ENCODE peak calls at places on chromosomes 12 and 14, in ten cellular contexts. R is HCT116, V is uterus, D is heart left ventricle, N is thyroid gland, Y is ovary, P is transverse colon, O is Peyer's patch, L is lower leg skin, J is tibial nerve. M is an unnamed sample.

GRCh38 chr12:17577405-17577804 is 512.6 kb downstream of the RERGL start:
- DNase-seq in R (no peak), V (no peak), D (no peak), N (no peak), Y (no peak), P (no peak), O (no peak), L (no peak), J (no peak), M (no peak)

GRCh38 chr12:89129471-89129870 is 222.8 kb downstream of the DUSP6 start:
- DNase-seq in R (no peak), V (no peak), D (no peak), N (no peak), Y (no peak), P (no peak), O (no peak), L (no peak), J (no peak), M (no peak)

GRCh38 chr12:49990269-49990668 is 17.5 kb downstream of the AQP6 start:
- DNase-seq in R (no peak), V (no peak), D (no peak), N (no peak), Y (no peak), P (no peak), O (no peak), L (no peak), J (no peak), M (no peak)

GRCh38 chr12:1195513-1195912 is 204.5 kb downstream of the ERC1 start:
- DNase-seq in R (no peak), V (no peak), D (no peak), N (no peak), Y (no peak), P (no peak), O (no peak), L (no peak), J (no peak), M (no peak)

GRCh38 chr14:104461676-104462443 is 117.7 kb upstream of the C14orf180 start:
- DNase-seq in R (no peak), V (no peak), D (no peak), N (no peak), Y (peak; percentile 47), P (no peak), O (no peak), L (no peak), J (no peak), M (no peak)

GRCh38 chr12:100213016-100213891 is 12.6 kb downstream of the ACTR6 start:
- DNase-seq in R (no peak), V (no peak), D (no peak), N (no peak), Y (no peak), P (no peak), O (no peak), L (no peak), J (no peak), M (no peak)

GRCh38 chr14:85459361-85459760 is 70.6 kb upstream of the FLRT2 start:
- DNase-seq in R (no peak), V (no peak), D (no peak), N (no peak), Y (no peak), P (no peak), O (no peak), L (no peak), J (no peak), M (no peak)

GRCh38 chr14:64990291-64990690 is 3.6 kb downstream of the FNTB start:
- DNase-seq in R (no peak), V (no peak), D (no peak), N (no peak), Y (no peak), P (no peak), O (no peak), L (no peak), J (no peak), M (no peak)

GRCh38 chr12:119804011-119804641 is 73.0 kb downstream of the CIT start:
- DNase-seq in R (peak; percentile 33), V (no peak), D (peak; percentile 64), N (peak; percentile 55), Y (peak; percentile 33), P (no peak), O (no peak), L (peak; percentile 33), J (no peak), M (peak; percentile 57)

DNA sequence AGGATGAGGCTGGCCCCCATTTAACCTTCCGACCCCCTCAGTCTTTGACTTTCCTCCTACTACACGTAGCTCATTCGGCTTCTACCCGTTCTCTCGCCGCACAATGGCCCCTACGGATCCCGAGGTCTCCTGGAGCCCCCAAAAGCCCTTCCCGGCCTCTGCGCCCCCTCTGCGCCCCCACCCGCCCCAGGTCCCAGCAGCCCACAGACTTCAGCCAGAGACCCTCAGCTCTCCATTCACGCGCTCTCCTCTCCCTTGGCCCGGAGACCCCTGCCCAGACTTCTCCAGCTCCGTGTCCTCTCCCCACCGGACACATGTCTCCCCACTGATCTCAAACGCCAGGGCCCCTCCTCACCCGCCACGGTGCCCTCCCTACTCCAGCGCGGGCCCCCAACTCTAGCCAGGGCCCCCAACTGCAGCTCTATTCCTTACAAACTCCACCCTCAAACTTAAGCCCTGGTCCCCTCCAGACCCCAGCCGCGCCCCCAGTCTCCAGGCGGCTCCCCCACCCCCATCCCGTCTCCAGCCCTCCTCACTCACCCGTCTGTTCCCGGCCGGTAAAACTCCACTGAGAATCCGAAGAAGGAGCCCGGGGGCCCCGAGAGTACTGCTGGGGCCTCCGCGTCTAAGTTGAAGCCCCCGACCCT is 502 bp downstream of the ITGA5 start:
- DNase-seq in R (no peak), V (no peak), D (no peak), N (no peak), Y (peak; percentile 46), P (no peak), O (no peak), L (no peak), J (no peak), M (no peak)
- TF ChIP-seq CTCF in R (no peak), V (no peak), D (no peak), N (no peak), Y (no peak), P (no peak), O (no peak), L (no peak), J (no peak), M (no peak)

DNA sequence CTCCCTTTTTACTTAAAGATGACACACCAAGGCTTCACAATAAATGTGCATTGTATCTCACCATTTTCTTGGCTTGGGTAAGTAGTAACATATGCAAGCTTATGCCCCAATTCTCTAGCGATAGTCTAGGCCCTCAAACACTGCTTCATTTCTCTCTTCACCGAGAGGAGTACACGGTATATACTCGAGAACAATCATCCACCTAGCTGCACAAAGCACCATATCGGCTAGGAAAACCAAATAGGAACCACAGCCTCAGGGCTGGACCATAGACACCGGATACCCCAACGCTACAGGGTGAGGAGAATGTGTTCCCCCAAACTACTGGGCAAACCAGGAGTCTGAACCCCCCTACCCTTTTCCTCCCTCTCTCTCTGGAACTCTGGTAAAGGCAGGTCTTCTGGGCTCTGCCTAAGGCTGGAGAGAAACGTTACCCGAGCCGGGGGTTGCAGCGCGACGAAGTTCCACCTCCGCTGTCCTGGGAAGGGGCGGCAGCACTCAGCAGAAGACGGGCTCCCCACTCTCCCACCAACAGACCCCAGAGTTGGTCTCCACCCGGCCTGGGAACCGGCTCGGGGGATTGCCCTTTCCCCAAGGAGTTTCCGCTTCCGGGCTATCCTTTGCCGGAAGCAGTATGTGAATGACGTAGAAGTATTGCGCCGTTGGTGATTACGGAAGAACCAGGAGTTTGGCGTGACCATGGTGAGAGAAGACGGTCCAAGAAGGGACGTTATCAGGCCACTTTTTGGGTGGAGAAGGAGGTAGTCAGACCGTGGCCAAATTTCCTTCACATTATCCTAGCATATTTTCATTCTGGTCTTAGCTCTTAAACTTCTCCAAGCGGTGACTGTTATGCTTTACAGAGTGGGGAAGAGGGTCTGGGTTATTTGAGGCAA is at the start of the genes AREL1 and FCF1:
- DNase-seq in R (peak; percentile 85), V (peak; percentile 85), D (peak; percentile 78), N (peak; percentile 73), Y (peak; percentile 75), P (peak; percentile 84), O (peak; percentile 82), L (peak; percentile 83), J (peak; percentile 58), M (peak; percentile 80)
- TF ChIP-seq POLR2A in R (no peak), V (peak; percentile 47), D (peak; percentile 79), N (peak; percentile 62), Y (peak; percentile 75), P (peak; percentile 75), O (peak; percentile 73), L (no peak), J (peak; percentile 46), M (no peak)

GRCh38 chr12:108691154-108691994 is 39.9 kb downstream of the CORO1C start:
- DNase-seq in R (peak; percentile 86), V (peak; percentile 98), D (peak; percentile 98), N (peak; percentile 95), Y (peak; percentile 90), P (peak; percentile 90), O (peak; percentile 79), L (peak; percentile 97), J (peak; percentile 90), M (peak; percentile 80)
- H3K4me3 ChIP-seq in R (no peak overlapping the region), V (peak overlapping the region; percentile 15), D (peak overlapping the region; percentile 26), N (no peak overlapping the region), Y (peak overlapping the region; percentile 17), P (no peak overlapping the region), O (peak overlapping the region; percentile 31), L (no peak overlapping the region), J (peak overlapping the region; percentile 6), M (peak overlapping the region; percentile 12)

DNA sequence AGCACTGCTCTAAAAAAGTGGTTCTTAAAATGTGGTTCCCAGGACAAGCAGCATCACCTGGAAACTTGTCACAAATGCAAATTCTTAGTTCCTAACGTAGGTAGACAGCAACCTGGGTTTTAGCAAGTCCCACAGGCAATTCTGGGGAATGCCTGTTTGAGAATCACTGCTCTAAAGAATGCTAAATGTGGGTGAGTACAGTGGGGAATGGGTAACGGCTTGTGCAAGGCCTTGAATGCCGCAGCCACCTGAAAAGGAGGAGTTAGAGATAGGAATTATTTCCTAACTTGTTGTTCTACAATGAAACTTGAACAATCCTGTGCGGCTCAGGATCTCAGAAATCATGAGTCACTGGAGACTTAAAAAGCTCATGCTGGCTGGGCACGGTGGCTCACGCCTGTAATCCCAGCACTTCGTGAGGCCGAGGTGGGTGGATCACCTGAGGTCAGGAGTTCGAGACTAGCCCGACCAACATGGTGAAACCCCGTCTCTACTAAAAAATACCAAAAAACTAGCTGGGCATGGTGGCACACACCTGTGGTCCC is 34.9 kb downstream of the GNS start:
- DNase-seq in R (no peak), V (no peak), D (no peak), N (no peak), Y (no peak), P (no peak), O (no peak), L (no peak), J (no peak), M (no peak)
- TF ChIP-seq CTCF in R (no peak), V (no peak), D (no peak), N (no peak), Y (no peak), P (no peak), O (no peak), L (no peak), J (no peak), M (no peak)

DNA sequence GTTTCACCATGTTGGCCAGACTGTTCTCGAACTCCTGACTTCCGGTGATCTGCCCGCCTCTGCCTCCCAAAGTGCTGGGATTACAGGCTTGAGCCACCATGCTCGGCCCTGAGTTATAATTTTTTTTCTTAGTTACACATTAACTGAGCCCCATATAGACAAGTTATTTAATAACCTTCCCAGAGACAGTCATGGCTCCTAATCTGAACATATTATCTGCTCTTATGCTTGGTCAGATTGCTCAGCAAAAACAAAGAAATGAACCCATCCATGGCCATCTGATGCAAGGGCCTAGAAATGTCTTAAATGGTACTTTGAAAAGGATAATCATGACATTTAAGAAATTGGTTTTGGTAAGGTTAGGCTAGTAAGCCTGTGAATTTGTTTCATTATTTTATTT is 13.0 kb downstream of the SAMD15 start:
- DNase-seq in R (no peak), V (no peak), D (no peak), N (no peak), Y (no peak), P (no peak), O (no peak), L (no peak), J (no peak), M (no peak)
- TF ChIP-seq POLR2A in R (no peak), V (no peak), D (no peak), N (no peak), Y (no peak), P (no peak), O (no peak), L (no peak), J (no peak), M (no peak)